ENCODE peak calls at places on chromosome 5, in five cellular contexts. H, E, V, M and I are unnamed samples.

GRCh38 chr5:67092447-67093023 is 104.1 kb downstream of the CD180 start:
- DNase-seq in H (no peak), V (peak; percentile 16), E (no peak), M (no peak), I (no peak)

GRCh38 chr5:74919487-74919886 is 53.3 kb upstream of the FAM169A start:
- DNase-seq in E (no peak), V (peak; percentile 12), M (no peak), H (no peak), I (no peak)

GRCh38 chr5:128014578-128014977 is 69.0 kb upstream of the SLC12A2 start:
- DNase-seq in M (no peak), V (no peak), H (no peak), E (no peak), I (no peak)

GRCh38 chr5:153965102-153965645 is 73.5 kb downstream of the FAM114A2 start:
- DNase-seq in H (peak; percentile 33), M (peak; percentile 48), E (no peak), V (no peak), I (no peak)

GRCh38 chr5:68054625-68055024 is 160.9 kb upstream of the PIK3R1 start:
- DNase-seq in V (no peak), H (peak; percentile 42), M (no peak), E (no peak), I (no peak)

GRCh38 chr5:31329722-31330121 is 136.2 kb downstream of the CDH6 start:
- DNase-seq in E (no peak), M (no peak), H (no peak), V (no peak), I (no peak)

GRCh38 chr5:179613460-179614071 is 9.9 kb downstream of the HNRNPH1 start:
- DNase-seq in M (no peak), E (no peak), V (no peak), H (no peak), I (no peak)

GRCh38 chr5:106314221-106314824 is 1356.4 kb downstream of the EFNA5 start:
- DNase-seq in V (no peak), M (no peak), E (no peak), H (no peak), I (no peak)

GRCh38 chr5:127098246-127098645 is 24.9 kb upstream of the C5orf63 start:
- DNase-seq in M (no peak), H (no peak), E (no peak), V (no peak), I (no peak)

GRCh38 chr5:14406554-14406849 is 175.1 kb upstream of the OTULINL start:
- DNase-seq in H (no peak), E (no peak), V (no peak), M (no peak), I (no peak)

GRCh38 chr5:38673671-38674071 is 117.2 kb upstream of the LIFR start:
- DNase-seq in V (no peak), M (no peak), E (no peak), H (no peak), I (no peak)

GRCh38 chr5:132736853-132737833 is at the start of gene KIF3A:
- DNase-seq in H (peak; percentile 98), M (peak; percentile 98), E (peak; percentile 89), V (peak; percentile 90), I (peak; percentile 99)
- TF ChIP-seq POLR2A in H (no peak), M (peak; percentile 47), E (no peak), V (peak; percentile 31), I (no peak)

DNA sequence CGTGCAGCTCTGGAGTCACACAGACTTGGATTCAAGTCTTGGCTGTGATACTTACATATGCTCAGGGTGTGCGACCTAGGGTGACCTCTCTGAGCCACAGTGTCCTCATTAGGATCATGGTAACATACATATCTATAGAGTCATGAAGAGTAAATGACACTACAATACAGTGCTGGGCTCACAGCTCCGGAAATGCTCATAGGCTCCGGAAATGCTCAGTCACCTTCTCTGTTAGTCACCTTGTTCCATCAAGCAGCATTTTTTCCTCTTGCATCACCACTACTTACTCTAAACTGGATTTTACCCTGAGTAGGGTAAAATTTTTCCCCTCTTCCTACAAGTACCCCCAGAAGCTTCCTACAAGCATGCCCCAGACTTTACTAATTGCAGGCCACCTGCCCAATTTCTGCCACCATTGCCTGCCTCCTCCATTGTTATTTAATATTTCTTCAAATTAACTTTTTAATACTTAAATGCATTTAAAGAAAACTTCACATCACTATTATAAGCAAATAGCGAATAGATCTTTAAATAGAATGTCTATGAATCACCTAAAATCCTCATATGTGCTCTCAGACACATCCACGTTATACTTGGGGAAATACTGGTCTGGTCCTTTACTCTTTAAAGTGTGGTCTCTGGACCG is 147.6 kb upstream of the SPRY4 start:
- DNase-seq in V (no peak), M (no peak), E (no peak), H (no peak), I (no peak)
- H3K4me3 ChIP-seq in V (no peak overlapping the region), M (no peak overlapping the region), E (no peak overlapping the region), H (no peak overlapping the region), I (no peak overlapping the region)

DNA sequence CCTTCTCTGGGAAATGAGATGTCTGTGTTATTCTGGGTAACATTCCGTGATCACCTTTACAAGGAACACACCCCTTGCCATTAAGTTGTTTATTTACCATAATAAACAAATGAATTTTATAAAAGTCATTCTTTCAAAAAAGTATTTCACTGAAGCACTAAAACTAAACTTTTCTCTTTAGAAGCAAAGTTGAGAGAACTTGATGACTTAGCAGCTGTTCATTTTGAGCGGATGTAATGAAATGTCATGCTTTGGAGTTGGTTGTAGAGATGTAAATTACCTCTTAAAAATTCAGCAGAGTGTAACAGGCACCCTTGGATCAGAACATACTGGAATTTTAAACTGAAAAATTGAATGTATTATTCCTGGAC is 617.3 kb downstream of the PDE4D start:
- DNase-seq in E (no peak), H (no peak), V (no peak), M (no peak), I (no peak)
- TF ChIP-seq POLR2A in E (no peak), H (no peak), V (no peak), M (no peak), I (no peak)

GRCh38 chr5:43192558-43193170 is 639 bp downstream of the NIM1K start:
- DNase-seq in V (no peak), H (no peak), M (peak; percentile 38), E (no peak), I (no peak)
- H3K4me3 ChIP-seq in V (peak overlapping the region; percentile 43), H (peak overlapping the region; percentile 62), M (peak overlapping the region; percentile 31), E (peak overlapping the region; percentile 54), I (peak overlapping the region; percentile 36)

GRCh38 chr5:65926893-65927292 is 518 bp downstream of the ERBIN start:
- DNase-seq in E (no peak), V (peak; percentile 19), M (no peak), H (no peak), I (no peak)

GRCh38 chr5:65924366-65925093 is 1.8 kb upstream of the ERBIN start:
- DNase-seq in E (no peak), V (no peak), M (no peak), H (no peak), I (no peak)

GRCh38 chr5:65926276-65926761 is at the start of gene ERBIN:
- DNase-seq in H (peak; percentile 87), E (peak; percentile 82), V (peak; percentile 76), M (peak; percentile 81), I (peak; percentile 97)

GRCh38 chr5:65925601-65926275 is 637 bp upstream of the ERBIN start:
- DNase-seq in V (peak; percentile 80), H (peak; percentile 84), E (peak; percentile 76), M (peak; percentile 85), I (peak; percentile 66)

DNA sequence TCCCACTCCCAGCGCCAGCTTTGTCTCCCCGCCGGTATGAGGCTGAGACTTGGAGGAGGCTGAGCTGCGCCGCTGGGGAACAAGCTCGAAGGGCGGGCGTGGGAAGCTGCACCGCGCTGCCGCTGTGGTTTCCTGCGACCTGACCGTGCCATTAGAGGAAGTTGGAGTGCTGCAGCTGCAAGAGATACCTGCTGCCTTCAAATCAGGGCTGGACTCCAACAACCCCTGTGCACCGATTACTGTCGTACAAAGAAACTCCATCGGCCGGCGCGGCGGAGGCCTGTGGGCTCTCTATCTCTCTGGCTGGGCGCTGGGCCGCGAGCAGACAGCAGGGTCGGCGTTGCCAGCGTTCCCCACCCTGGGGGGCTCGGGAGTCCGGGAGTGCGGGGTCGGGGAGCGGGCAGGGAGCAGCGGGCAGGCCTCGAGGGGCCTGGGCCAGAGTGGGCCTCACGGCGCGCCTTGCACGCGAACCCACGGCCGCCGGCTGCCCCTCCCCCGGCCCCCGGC is 1.2 kb upstream of the ERBIN start:
- DNase-seq in E (peak; percentile 62), V (peak; percentile 58), M (peak; percentile 73), H (peak; percentile 76), I (peak; percentile 94)
- TF ChIP-seq POLR2A in E (no peak), V (peak; percentile 13), M (no peak), H (no peak), I (no peak)

GRCh38 chr5:120848883-120849282 is 384.8 kb downstream of the PRR16 start:
- DNase-seq in M (no peak), H (no peak), V (no peak), E (no peak), I (no peak)
- H3K4me3 ChIP-seq in M (no peak overlapping the region), H (no peak overlapping the region), V (no peak overlapping the region), E (no peak overlapping the region), I (no peak overlapping the region)

DNA sequence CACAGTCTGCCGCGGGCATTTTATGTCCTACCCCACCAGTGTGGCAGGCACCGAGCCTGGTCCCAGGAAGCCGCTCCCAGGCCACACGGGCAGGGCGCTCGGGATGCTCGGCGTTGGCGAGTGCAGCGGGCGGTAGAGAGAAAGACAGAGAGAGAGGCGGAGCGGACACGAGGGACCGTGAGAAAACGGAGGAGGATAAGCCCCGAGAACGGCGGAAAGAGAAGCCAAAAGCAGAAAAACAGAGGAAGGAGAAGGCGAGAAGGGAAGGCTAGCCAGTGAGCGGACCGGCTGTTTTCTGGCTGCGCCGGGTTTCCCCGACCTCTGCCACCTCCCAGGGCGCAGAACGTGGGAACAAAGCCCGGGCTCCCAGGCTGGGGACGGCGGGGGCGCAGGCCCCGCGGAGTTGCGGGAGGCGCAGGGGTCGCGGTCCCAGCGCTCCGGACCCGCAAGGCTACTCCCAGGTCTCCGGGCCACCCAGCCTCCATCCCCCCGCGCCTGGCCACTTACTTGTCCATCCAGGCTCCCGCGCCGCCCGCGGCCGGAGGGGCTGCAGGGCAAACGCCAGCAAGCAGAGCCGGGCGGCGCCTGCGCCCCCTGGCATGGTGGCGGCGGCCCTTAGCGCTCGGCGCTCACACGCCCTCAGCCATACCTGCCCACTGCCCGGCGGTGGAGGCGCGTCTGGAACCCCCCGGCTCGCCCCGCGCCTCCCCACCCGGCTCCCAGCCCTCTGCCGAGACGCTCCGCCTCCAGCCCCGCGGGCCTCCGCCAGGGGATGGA is at the start of gene ADAM19:
- DNase-seq in E (no peak), M (peak; percentile 32), H (no peak), V (no peak), I (no peak)
- TF ChIP-seq POLR2A in E (no peak), M (no peak), H (no peak), V (peak; percentile 35), I (no peak)